ENCODE peak calls at places on chromosomes 16 and 17, in eight cellular contexts. L is dorsolateral prefrontal cortex, W is neural progenitor cell, Y is GM13976, S is heart left ventricle, P is left ventricle myocardium inferior, A is psoas muscle, R is glutamatergic neuron. O is an unnamed sample.

GRCh38 chr16:87780385-87780989 is 14.7 kb upstream of the KLHDC4 start:
- DNase-seq in P (peak), A (no peak), R (no peak), S (no peak), W (no peak), Y (peak), L (no peak), O (no peak)

GRCh38 chr16:81265658-81266451 is 27.4 kb downstream of the BCO1 start:
- DNase-seq in S (peak), W (no peak), P (peak), A (peak), Y (no peak), L (no peak), R (no peak), O (no peak)

GRCh38 chr17:80948961-80949450 is 42.6 kb upstream of the CHMP6 start:
- DNase-seq in S (no peak), A (peak), R (peak), L (no peak), Y (no peak), W (no peak), P (no peak), O (no peak)

GRCh38 chr17:38451840-38452529 is 23.7 kb downstream of the ARHGAP23 start:
- DNase-seq in R (peak), W (peak), L (no peak), A (no peak), P (no peak), S (peak), Y (no peak), O (peak)

GRCh38 chr16:66476328-66477027 is 49.4 kb downstream of the BEAN1 start:
- DNase-seq in A (no peak), R (no peak), P (no peak), Y (no peak), L (no peak), W (no peak), S (no peak), O (peak)

GRCh38 chr16:85428899-85429775 is 184.0 kb upstream of the GSE1 start:
- DNase-seq in P (peak), Y (no peak), W (no peak), S (peak), A (peak), R (no peak), L (peak), O (no peak)

GRCh38 chr16:88969361-88969831 is 7.6 kb downstream of the CBFA2T3 start:
- DNase-seq in A (peak), P (no peak), S (no peak), W (peak), L (no peak), R (no peak), Y (no peak), O (no peak)

GRCh38 chr17:82200743-82201497 is 11.7 kb downstream of the CCDC57 start:
- DNase-seq in L (no peak), P (no peak), A (no peak), Y (no peak), W (no peak), R (no peak), S (no peak), O (no peak)

GRCh38 chr17:81708739-81709185 is 3.3 kb upstream of the SLC25A10 start:
- DNase-seq in Y (no peak), L (no peak), A (no peak), P (no peak), R (no peak), S (no peak), W (no peak), O (no peak)

GRCh38 chr16:61872778-61873119 is 163.5 kb downstream of the CDH8 start:
- DNase-seq in A (no peak), S (no peak), P (no peak), R (no peak), Y (no peak), L (no peak), W (peak), O (no peak)

GRCh38 chr17:6796887-6797490 is 21.0 kb downstream of the FBXO39 start:
- DNase-seq in R (no peak), L (no peak), W (no peak), S (no peak), A (no peak), P (no peak), Y (no peak), O (no peak)

GRCh38 chr16:86935323-86935669 is 356.9 kb downstream of the FOXL1 start:
- DNase-seq in Y (no peak), P (no peak), L (no peak), A (no peak), S (no peak), R (no peak), W (no peak), O (no peak)

GRCh38 chr16:57533618-57534336 is 2.6 kb downstream of the CCDC102A start:
- DNase-seq in R (no peak), P (no peak), W (no peak), L (peak), A (no peak), S (no peak), Y (peak), O (peak)

GRCh38 chr16:12420661-12421209 is 383.0 kb downstream of the CPPED1 start:
- DNase-seq in Y (no peak), L (no peak), A (no peak), W (no peak), S (no peak), R (no peak), P (no peak), O (no peak)

GRCh38 chr17:40530531-40530987 is 29.1 kb upstream of the TNS4 start:
- DNase-seq in L (no peak), S (no peak), A (no peak), R (no peak), P (no peak), Y (no peak), W (no peak), O (no peak)

GRCh38 chr16:19179890-19180490 is 11.9 kb downstream of the SYT17 start:
- DNase-seq in S (peak), L (no peak), W (peak), R (peak), A (peak), P (peak), Y (peak), O (peak)

GRCh38 chr17:15076991-15077663 is 188.0 kb downstream of the PMP22 start:
- DNase-seq in R (no peak), A (no peak), P (no peak), S (no peak), Y (no peak), L (no peak), W (peak), O (no peak)

GRCh38 chr17:8606415-8606814 is 24.1 kb downstream of the MYH10 start:
- DNase-seq in P (no peak), S (peak), A (no peak), Y (no peak), R (no peak), L (no peak), W (no peak), O (no peak)

GRCh38 chr17:1070411-1070810 is 73.5 kb downstream of the TIMM22 start:
- DNase-seq in A (peak), S (no peak), P (no peak), R (no peak), L (no peak), Y (no peak), W (no peak), O (no peak)

GRCh38 chr17:9677411-9677810 is 32.1 kb downstream of the USP43 start:
- DNase-seq in S (no peak), L (no peak), A (no peak), P (no peak), W (no peak), Y (no peak), R (no peak), O (no peak)

GRCh38 chr17:55825213-55825612 is 74.4 kb downstream of the PCTP start:
- DNase-seq in L (no peak), A (no peak), P (no peak), Y (no peak), W (peak), S (no peak), R (no peak), O (no peak)
- TF ChIP-seq CTCF in L (no peak), A (peak), P (peak), Y (no peak), W (peak), S (peak), R (no peak), O (peak)

GRCh38 chr17:2170023-2170422 is 115.1 kb downstream of the HIC1 start:
- DNase-seq in W (peak), A (no peak), R (no peak), L (no peak), P (no peak), S (no peak), Y (peak), O (peak)
- TF ChIP-seq CTCF in W (peak), A (no peak), R (no peak), L (no peak), P (no peak), S (no peak), Y (peak), O (peak)

DNA sequence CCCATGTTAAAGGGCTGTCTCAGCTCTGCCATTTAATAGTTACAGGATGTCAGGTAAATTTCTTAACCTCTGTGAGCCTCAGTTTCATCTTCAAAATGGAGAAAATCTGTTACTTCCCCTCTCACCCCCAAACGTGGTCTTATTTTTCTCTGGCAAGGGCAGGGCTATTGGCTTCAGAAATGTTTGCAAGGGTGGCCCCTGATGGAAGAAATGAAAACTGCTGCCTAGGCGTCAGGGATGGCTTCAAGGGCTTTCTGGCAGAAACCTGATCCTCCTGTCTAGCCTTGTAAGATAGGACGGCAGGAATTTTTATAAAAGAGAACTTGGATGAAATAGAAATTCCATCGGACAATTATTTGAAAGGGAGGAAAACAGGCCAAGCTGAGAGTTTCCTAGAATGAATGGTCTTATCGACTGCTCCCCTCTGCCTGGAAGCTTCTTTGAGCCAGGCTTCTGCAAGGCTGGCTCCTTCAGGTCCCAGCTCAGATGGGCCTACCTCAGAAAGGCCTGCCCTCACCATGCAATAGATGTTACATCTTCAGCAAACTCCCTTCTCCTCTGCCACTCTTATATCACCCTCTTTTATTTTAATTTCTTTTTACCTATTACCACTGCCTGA is 43.0 kb upstream of the TANGO6 start:
- DNase-seq in W (peak), L (peak), P (no peak), A (no peak), R (peak), Y (peak), S (peak), O (peak)
- TF ChIP-seq CTCF in W (peak), L (peak), P (peak), A (peak), R (peak), Y (peak), S (peak), O (peak)

GRCh38 chr16:4288148-4288921 is 15.5 kb upstream of the TFAP4 start:
- DNase-seq in R (peak), Y (peak), W (peak), S (peak), L (peak), P (peak), A (peak), O (peak)

GRCh38 chr16:4293181-4293716 is 20.4 kb upstream of the TFAP4 start:
- DNase-seq in L (no peak), P (no peak), W (no peak), A (no peak), Y (peak), R (no peak), S (no peak), O (peak)

GRCh38 chr16:4291699-4292098 is 18.9 kb upstream of the TFAP4 start:
- DNase-seq in L (no peak), S (no peak), W (no peak), P (no peak), R (no peak), Y (no peak), A (no peak), O (no peak)

GRCh38 chr16:4293822-4294457 is 21.1 kb upstream of the TFAP4 start:
- DNase-seq in W (peak), A (peak), Y (peak), L (no peak), R (peak), S (peak), P (peak), O (peak)

GRCh38 chr16:4290236-4290830 is 17.5 kb upstream of the TFAP4 start:
- DNase-seq in P (no peak), Y (peak), L (no peak), S (no peak), R (no peak), W (no peak), A (peak), O (peak)
- TF ChIP-seq CTCF in P (no peak), Y (no peak), L (no peak), S (no peak), R (no peak), W (no peak), A (no peak), O (no peak)

GRCh38 chr16:24539850-24540484 is 601 bp downstream of the RBBP6 start:
- DNase-seq in A (peak), S (peak), L (peak), R (peak), P (peak), W (peak), Y (peak), O (peak)

GRCh38 chr16:24540575-24541240 is 1.3 kb downstream of the RBBP6 start:
- DNase-seq in W (peak), P (no peak), S (no peak), R (no peak), A (no peak), Y (no peak), L (no peak), O (no peak)

GRCh38 chr16:24537474-24538337 is 1.7 kb upstream of the RBBP6 start:
- DNase-seq in S (no peak), L (no peak), Y (no peak), W (no peak), R (no peak), A (no peak), P (no peak), O (no peak)

GRCh38 chr16:24538756-24539294 is 541 bp upstream of the RBBP6 start:
- DNase-seq in P (no peak), Y (no peak), A (peak), R (no peak), L (no peak), S (no peak), W (no peak), O (no peak)

GRCh38 chr16:24539295-24539849 is at the start of gene RBBP6:
- DNase-seq in L (peak), P (peak), A (peak), W (peak), S (peak), Y (peak), R (peak), O (peak)
- TF ChIP-seq CTCF in L (peak), P (peak), A (peak), W (peak), S (no peak), Y (peak), R (peak), O (no peak)